ENCODE peak calls at places on chromosomes 4 and X, in nine cellular contexts. One of them, this sample, is unnamed.

GRCh38 chr4:16125571-16126445 is 42.0 kb upstream of the PROM1 start:
- DNase-seq in GM20000: no peak
- DNase-seq in GM12864: no peak
- DNase-seq in GM19239: no peak
- DNase-seq in activated CD8-positive, alpha-beta T cell treated with anti-CD3 and anti-CD28 coated beads for 36 hours: peak
- DNase-seq in ovary: no peak
- DNase-seq in RCC 7860: no peak
- DNase-seq in cardiac fibroblast: no peak
- DNase-seq in amniotic stem cell: no peak
- DNase-seq in this sample: no peak

GRCh38 chrX:19630228-19630627 is 114.9 kb upstream of the MAP3K15 start:
- DNase-seq in RCC 7860: no peak
- DNase-seq in amniotic stem cell: no peak
- DNase-seq in GM19239: no peak
- DNase-seq in cardiac fibroblast: no peak
- DNase-seq in ovary: no peak
- DNase-seq in GM12864: no peak
- DNase-seq in activated CD8-positive, alpha-beta T cell treated with anti-CD3 and anti-CD28 coated beads for 36 hours: no peak
- DNase-seq in GM20000: no peak
- DNase-seq in this sample: no peak

GRCh38 chrX:110125435-110125834 is 122.5 kb downstream of the TMEM164 start:
- DNase-seq in RCC 7860: no peak
- DNase-seq in amniotic stem cell: no peak
- DNase-seq in activated CD8-positive, alpha-beta T cell treated with anti-CD3 and anti-CD28 coated beads for 36 hours: no peak
- DNase-seq in ovary: no peak
- DNase-seq in GM12864: no peak
- DNase-seq in cardiac fibroblast: no peak
- DNase-seq in GM19239: no peak
- DNase-seq in GM20000: no peak
- DNase-seq in this sample: no peak

GRCh38 chr4:170214101-170214500 is 124.3 kb upstream of the AADAT start:
- DNase-seq in amniotic stem cell: no peak
- DNase-seq in ovary: no peak
- DNase-seq in GM19239: no peak
- DNase-seq in GM20000: no peak
- DNase-seq in activated CD8-positive, alpha-beta T cell treated with anti-CD3 and anti-CD28 coated beads for 36 hours: no peak
- DNase-seq in cardiac fibroblast: no peak
- DNase-seq in GM12864: no peak
- DNase-seq in RCC 7860: no peak
- DNase-seq in this sample: no peak

GRCh38 chr4:55907469-55907868 is 41.3 kb upstream of the CEP135 start:
- DNase-seq in amniotic stem cell: no peak
- DNase-seq in ovary: no peak
- DNase-seq in cardiac fibroblast: no peak
- DNase-seq in RCC 7860: no peak
- DNase-seq in GM20000: no peak
- DNase-seq in activated CD8-positive, alpha-beta T cell treated with anti-CD3 and anti-CD28 coated beads for 36 hours: no peak
- DNase-seq in GM19239: no peak
- DNase-seq in GM12864: no peak
- DNase-seq in this sample: no peak

GRCh38 chr4:8771666-8772065 is 100.0 kb downstream of the HMX1 start:
- DNase-seq in amniotic stem cell: no peak
- DNase-seq in RCC 7860: no peak
- DNase-seq in ovary: no peak
- DNase-seq in cardiac fibroblast: no peak
- DNase-seq in GM12864: no peak
- DNase-seq in activated CD8-positive, alpha-beta T cell treated with anti-CD3 and anti-CD28 coated beads for 36 hours: no peak
- DNase-seq in GM20000: no peak
- DNase-seq in GM19239: no peak
- DNase-seq in this sample: no peak

GRCh38 chrX:107713205-107714195 is 62.1 kb downstream of the TSC22D3 start:
- DNase-seq in amniotic stem cell: no peak
- DNase-seq in cardiac fibroblast: peak
- DNase-seq in activated CD8-positive, alpha-beta T cell treated with anti-CD3 and anti-CD28 coated beads for 36 hours: no peak
- DNase-seq in GM19239: no peak
- DNase-seq in GM20000: no peak
- DNase-seq in RCC 7860: no peak
- DNase-seq in ovary: no peak
- DNase-seq in GM12864: no peak
- DNase-seq in this sample: no peak

GRCh38 chrX:155819966-155820491 is 61.1 kb upstream of the VAMP7 start:
- DNase-seq in cardiac fibroblast: peak
- DNase-seq in GM12864: peak
- DNase-seq in ovary: peak
- DNase-seq in amniotic stem cell: peak
- DNase-seq in activated CD8-positive, alpha-beta T cell treated with anti-CD3 and anti-CD28 coated beads for 36 hours: peak
- DNase-seq in RCC 7860: peak
- DNase-seq in GM20000: peak
- DNase-seq in GM19239: peak
- DNase-seq in this sample: peak

GRCh38 chr4:97911236-97911906 is 231.9 kb downstream of the STPG2 start:
- DNase-seq in RCC 7860: peak
- DNase-seq in activated CD8-positive, alpha-beta T cell treated with anti-CD3 and anti-CD28 coated beads for 36 hours: no peak
- DNase-seq in GM12864: no peak
- DNase-seq in amniotic stem cell: no peak
- DNase-seq in cardiac fibroblast: no peak
- DNase-seq in ovary: no peak
- DNase-seq in GM19239: no peak
- DNase-seq in GM20000: no peak
- DNase-seq in this sample: no peak

GRCh38 chr4:93469560-93469959 is 359.0 kb upstream of the ATOH1 start:
- DNase-seq in amniotic stem cell: no peak
- DNase-seq in GM19239: no peak
- DNase-seq in GM20000: no peak
- DNase-seq in activated CD8-positive, alpha-beta T cell treated with anti-CD3 and anti-CD28 coated beads for 36 hours: no peak
- DNase-seq in cardiac fibroblast: no peak
- DNase-seq in ovary: no peak
- DNase-seq in GM12864: no peak
- DNase-seq in RCC 7860: no peak
- DNase-seq in this sample: no peak

GRCh38 chr4:147289181-147289580 is 191.7 kb upstream of the EDNRA start:
- DNase-seq in GM20000: no peak
- DNase-seq in ovary: no peak
- DNase-seq in activated CD8-positive, alpha-beta T cell treated with anti-CD3 and anti-CD28 coated beads for 36 hours: no peak
- DNase-seq in GM19239: no peak
- DNase-seq in RCC 7860: no peak
- DNase-seq in amniotic stem cell: no peak
- DNase-seq in GM12864: no peak
- DNase-seq in cardiac fibroblast: peak
- DNase-seq in this sample: no peak

GRCh38 chrX:37454537-37455285 is 105.5 kb downstream of the PRRG1 start:
- DNase-seq in GM19239: no peak
- DNase-seq in activated CD8-positive, alpha-beta T cell treated with anti-CD3 and anti-CD28 coated beads for 36 hours: no peak
- DNase-seq in amniotic stem cell: no peak
- DNase-seq in cardiac fibroblast: peak
- DNase-seq in GM12864: no peak
- DNase-seq in GM20000: no peak
- DNase-seq in RCC 7860: peak
- DNase-seq in ovary: no peak
- DNase-seq in this sample: no peak

GRCh38 chr4:113420938-113421337 is 340.6 kb downstream of the CAMK2D start:
- DNase-seq in GM19239: no peak
- DNase-seq in amniotic stem cell: no peak
- DNase-seq in activated CD8-positive, alpha-beta T cell treated with anti-CD3 and anti-CD28 coated beads for 36 hours: no peak
- DNase-seq in GM20000: no peak
- DNase-seq in cardiac fibroblast: no peak
- DNase-seq in GM12864: no peak
- DNase-seq in ovary: no peak
- DNase-seq in RCC 7860: no peak
- DNase-seq in this sample: no peak

GRCh38 chr4:56215901-56216300 is 171.4 kb downstream of the AASDH start:
- DNase-seq in amniotic stem cell: no peak
- DNase-seq in activated CD8-positive, alpha-beta T cell treated with anti-CD3 and anti-CD28 coated beads for 36 hours: no peak
- DNase-seq in RCC 7860: no peak
- DNase-seq in GM12864: no peak
- DNase-seq in GM19239: no peak
- DNase-seq in ovary: peak
- DNase-seq in GM20000: no peak
- DNase-seq in cardiac fibroblast: peak
- DNase-seq in this sample: no peak

GRCh38 chr4:96895826-96896225 is 1055.9 kb downstream of the PDHA2 start:
- DNase-seq in cardiac fibroblast: no peak
- DNase-seq in ovary: no peak
- DNase-seq in GM20000: no peak
- DNase-seq in activated CD8-positive, alpha-beta T cell treated with anti-CD3 and anti-CD28 coated beads for 36 hours: no peak
- DNase-seq in GM12864: no peak
- DNase-seq in RCC 7860: no peak
- DNase-seq in amniotic stem cell: no peak
- DNase-seq in GM19239: no peak
- DNase-seq in this sample: no peak

GRCh38 chrX:9318213-9318612 is 146.6 kb upstream of the TBL1X start:
- DNase-seq in GM20000: no peak
- DNase-seq in RCC 7860: no peak
- DNase-seq in GM19239: no peak
- DNase-seq in cardiac fibroblast: no peak
- DNase-seq in ovary: no peak
- DNase-seq in amniotic stem cell: no peak
- DNase-seq in GM12864: no peak
- DNase-seq in activated CD8-positive, alpha-beta T cell treated with anti-CD3 and anti-CD28 coated beads for 36 hours: peak
- DNase-seq in this sample: no peak

GRCh38 chr4:48130100-48130499 is 4.0 kb downstream of the TXK start:
- DNase-seq in GM19239: no peak
- DNase-seq in amniotic stem cell: no peak
- DNase-seq in ovary: no peak
- DNase-seq in RCC 7860: no peak
- DNase-seq in GM12864: no peak
- DNase-seq in activated CD8-positive, alpha-beta T cell treated with anti-CD3 and anti-CD28 coated beads for 36 hours: no peak
- DNase-seq in GM20000: no peak
- DNase-seq in cardiac fibroblast: no peak
- DNase-seq in this sample: no peak

GRCh38 chr4:110294165-110294564 is 95.8 kb upstream of the ELOVL6 start:
- DNase-seq in GM19239: no peak
- DNase-seq in activated CD8-positive, alpha-beta T cell treated with anti-CD3 and anti-CD28 coated beads for 36 hours: no peak
- DNase-seq in cardiac fibroblast: peak
- DNase-seq in RCC 7860: no peak
- DNase-seq in amniotic stem cell: no peak
- DNase-seq in ovary: no peak
- DNase-seq in GM12864: no peak
- DNase-seq in GM20000: no peak
- DNase-seq in this sample: no peak

GRCh38 chrX:10186355-10186754 is 29.6 kb downstream of the CLCN4 start:
- DNase-seq in amniotic stem cell: no peak
- DNase-seq in GM12864: no peak
- DNase-seq in RCC 7860: no peak
- DNase-seq in GM20000: no peak
- DNase-seq in ovary: no peak
- DNase-seq in activated CD8-positive, alpha-beta T cell treated with anti-CD3 and anti-CD28 coated beads for 36 hours: no peak
- DNase-seq in cardiac fibroblast: no peak
- DNase-seq in GM19239: no peak
- DNase-seq in this sample: no peak

GRCh38 chr4:3655485-3656429 is 110.4 kb upstream of the ADRA2C start:
- DNase-seq in ovary: no peak
- DNase-seq in cardiac fibroblast: no peak
- DNase-seq in GM20000: no peak
- DNase-seq in amniotic stem cell: no peak
- DNase-seq in RCC 7860: no peak
- DNase-seq in GM12864: no peak
- DNase-seq in GM19239: no peak
- DNase-seq in activated CD8-positive, alpha-beta T cell treated with anti-CD3 and anti-CD28 coated beads for 36 hours: no peak
- DNase-seq in this sample: no peak

GRCh38 chr4:162782096-162782777 is 384.5 kb downstream of the NAF1 start:
- DNase-seq in GM19239: no peak
- DNase-seq in activated CD8-positive, alpha-beta T cell treated with anti-CD3 and anti-CD28 coated beads for 36 hours: no peak
- DNase-seq in amniotic stem cell: no peak
- DNase-seq in GM12864: no peak
- DNase-seq in ovary: no peak
- DNase-seq in cardiac fibroblast: no peak
- DNase-seq in GM20000: no peak
- DNase-seq in RCC 7860: no peak
- DNase-seq in this sample: no peak

GRCh38 chr4:176902710-176903323 is 110.1 kb upstream of the VEGFC start:
- DNase-seq in GM12864: peak
- DNase-seq in GM20000: peak
- DNase-seq in cardiac fibroblast: peak
- DNase-seq in ovary: no peak
- DNase-seq in activated CD8-positive, alpha-beta T cell treated with anti-CD3 and anti-CD28 coated beads for 36 hours: no peak
- DNase-seq in GM19239: peak
- DNase-seq in RCC 7860: peak
- DNase-seq in amniotic stem cell: no peak
- DNase-seq in this sample: no peak

GRCh38 chr4:4391866-4392265 is 5.0 kb downstream of the NSG1 start:
- DNase-seq in RCC 7860: no peak
- DNase-seq in GM20000: no peak
- DNase-seq in amniotic stem cell: no peak
- DNase-seq in ovary: no peak
- DNase-seq in activated CD8-positive, alpha-beta T cell treated with anti-CD3 and anti-CD28 coated beads for 36 hours: no peak
- DNase-seq in cardiac fibroblast: no peak
- DNase-seq in GM19239: no peak
- DNase-seq in GM12864: no peak
- DNase-seq in this sample: no peak

GRCh38 chrX:128457674-128458073 is 405.5 kb upstream of the ACTRT1 start:
- DNase-seq in cardiac fibroblast: no peak
- DNase-seq in ovary: no peak
- DNase-seq in activated CD8-positive, alpha-beta T cell treated with anti-CD3 and anti-CD28 coated beads for 36 hours: no peak
- DNase-seq in amniotic stem cell: no peak
- DNase-seq in GM20000: no peak
- DNase-seq in RCC 7860: no peak
- DNase-seq in GM12864: no peak
- DNase-seq in GM19239: no peak
- DNase-seq in this sample: no peak

GRCh38 chrX:96407043-96407442 is 277.6 kb upstream of the DIAPH2 start:
- DNase-seq in GM20000: no peak
- DNase-seq in GM19239: no peak
- DNase-seq in GM12864: no peak
- DNase-seq in activated CD8-positive, alpha-beta T cell treated with anti-CD3 and anti-CD28 coated beads for 36 hours: no peak
- DNase-seq in amniotic stem cell: no peak
- DNase-seq in cardiac fibroblast: peak
- DNase-seq in RCC 7860: no peak
- DNase-seq in ovary: peak
- DNase-seq in this sample: no peak

This sample was measured in stimulated activated naive CD8-positive, alpha-beta T cell treated with anti-CD3 and anti-CD28 coated beads, Interleukin-15, amount 100 ng/mL, for 72 hours.